ENCODE peak calls at places on chromosomes 1 and 21, in ten cellular contexts. W is fibroblast of lung, C is PC-9, E is neural progenitor cell, S is IMR-90, R is HepG2, A is mesenchymal stem cell, G is HCT116, T is osteoblast, L is trophoblast cell. M is an unnamed sample.

GRCh38 chr1:159595006-159595405 is 7.4 kb downstream of the APCS start:
- DNase-seq in R (no peak), L (no peak), G (no peak), T (no peak), E (no peak), C (no peak), S (no peak), A (no peak), W (no peak), M (no peak)

GRCh38 chr1:201758508-201759050 is 70.4 kb upstream of the IPO9 start:
- DNase-seq in W (no peak), E (no peak), R (no peak), A (no peak), G (no peak), S (no peak), C (no peak), T (no peak), L (no peak), M (no peak)

GRCh38 chr1:50704126-50704525 is 255.9 kb downstream of the FAF1 start:
- DNase-seq in R (peak), L (peak), T (no peak), C (peak), G (peak), A (peak), E (peak), S (peak), W (peak), M (peak)

GRCh38 chr1:198157847-198158765 is 1.3 kb downstream of the NEK7 start:
- DNase-seq in G (no peak), T (peak), L (peak), W (peak), E (peak), C (no peak), R (no peak), A (no peak), S (peak), M (peak)

GRCh38 chr1:225815526-225816178 is 5.7 kb downstream of the EPHX1 start:
- DNase-seq in S (no peak), R (no peak), E (peak), G (no peak), L (no peak), A (no peak), C (no peak), W (no peak), T (no peak), M (no peak)

GRCh38 chr1:17919525-17920439 is 164.6 kb downstream of the ACTL8 start:
- DNase-seq in R (no peak), A (peak), W (peak), C (no peak), G (peak), S (peak), E (peak), L (peak), T (peak), M (peak)

GRCh38 chr21:42032968-42033367 is 22.8 kb upstream of the ZBTB21 start:
- DNase-seq in R (no peak), E (no peak), L (no peak), A (no peak), T (no peak), C (no peak), W (no peak), S (no peak), G (no peak), M (no peak)

GRCh38 chr1:906532-907420 is 16.9 kb upstream of the SAMD11 start:
- DNase-seq in G (peak), A (peak), S (peak), L (no peak), W (peak), T (peak), E (peak), C (peak), R (no peak), M (peak)

GRCh38 chr1:162997499-162998285 is 71.5 kb upstream of the RGS4 start:
- DNase-seq in R (no peak), W (peak), T (peak), G (no peak), L (no peak), E (no peak), S (peak), A (peak), C (no peak), M (no peak)
- H2AFZ ChIP-seq in R (no peak), W (no peak), T (no peak), G (no peak), L (no peak), E (no peak), S (no peak), A (no peak), C (no peak), M (no peak)

DNA sequence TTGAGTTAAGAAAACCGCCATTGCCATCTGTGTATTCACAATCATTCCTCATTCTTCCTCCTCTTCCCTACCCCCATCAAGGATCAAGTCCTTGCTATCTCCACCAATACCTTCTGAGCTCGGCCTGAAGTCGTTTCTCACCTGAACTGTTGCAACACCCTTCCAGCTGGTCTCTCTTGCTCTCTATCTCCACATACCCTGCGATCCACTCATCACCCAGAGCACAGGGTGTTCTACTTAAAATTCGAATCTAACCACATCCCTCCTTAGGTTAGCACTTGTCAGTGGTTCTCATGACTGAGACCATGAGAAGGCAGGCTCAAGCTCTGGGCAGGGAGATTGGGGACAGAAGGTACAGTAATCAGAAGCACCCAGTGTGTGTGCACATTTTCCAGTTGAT is 4.6 kb downstream of the IVL start:
- DNase-seq in S (no peak), A (no peak), W (no peak), R (no peak), E (no peak), T (no peak), L (peak), C (no peak), G (no peak), M (no peak)
- H2AFZ ChIP-seq in S (no peak), A (no peak), W (no peak), R (no peak), E (no peak), T (no peak), L (no peak), C (no peak), G (no peak), M (no peak)

DNA sequence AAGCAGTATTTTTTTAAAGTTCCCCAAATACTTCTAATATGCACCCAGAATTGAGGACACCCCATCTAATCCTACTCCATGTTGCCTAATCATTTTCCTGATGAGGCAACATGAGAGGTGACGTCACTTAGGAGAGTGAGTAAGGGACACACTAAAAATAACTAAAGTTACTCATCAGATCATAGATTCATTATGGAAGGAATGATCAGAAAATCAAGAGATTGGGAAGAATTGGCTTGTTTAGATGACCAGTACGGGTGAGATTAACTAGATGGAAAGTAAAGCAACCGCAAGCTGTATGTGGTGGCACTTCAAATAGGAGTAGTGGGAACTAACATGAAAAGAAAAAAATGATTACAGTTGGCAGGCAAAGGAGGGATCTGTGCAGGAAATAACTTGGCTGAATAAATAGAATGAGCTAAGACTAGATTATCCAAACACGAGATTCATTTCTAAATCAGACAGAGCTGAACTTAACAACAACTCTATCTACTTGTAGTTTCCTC is 61.4 kb upstream of the CXADR start:
- DNase-seq in A (peak), S (peak), G (no peak), L (peak), E (no peak), R (peak), W (peak), C (peak), T (peak), M (peak)
- H2AFZ ChIP-seq in A (no peak), S (no peak), G (no peak), L (no peak), E (peak), R (no peak), W (no peak), C (no peak), T (no peak), M (no peak)

GRCh38 chr1:78006491-78006890 is 1.8 kb downstream of the DNAJB4 start:
- DNase-seq in W (no peak), R (no peak), T (no peak), S (no peak), A (no peak), G (no peak), L (no peak), E (no peak), C (no peak), M (no peak)

GRCh38 chr1:78003882-78004718 is 639 bp upstream of the DNAJB4 start:
- DNase-seq in A (peak), L (peak), S (peak), E (peak), G (peak), W (peak), T (no peak), R (peak), C (peak), M (peak)

GRCh38 chr1:78004719-78005346 is at the start of gene DNAJB4:
- DNase-seq in L (peak), A (peak), G (peak), W (peak), R (peak), S (peak), E (peak), T (peak), C (peak), M (peak)

GRCh38 chr1:78005755-78006154 is 1.0 kb downstream of the DNAJB4 start:
- DNase-seq in C (peak), E (no peak), G (peak), L (peak), S (peak), A (peak), R (peak), T (no peak), W (peak), M (peak)

GRCh38 chr1:78005347-78005722 is 596 bp downstream of the DNAJB4 start:
- DNase-seq in T (no peak), L (no peak), C (no peak), E (no peak), G (no peak), S (no peak), R (no peak), W (no peak), A (no peak), M (no peak)
- H2AFZ ChIP-seq in T (no peak), L (no peak), C (peak), E (no peak), G (no peak), S (no peak), R (no peak), W (no peak), A (no peak), M (peak)

M was measured in PC-3.